ENCODE peak calls at places on chromosomes 16 and 17, in eight cellular contexts. One of them, this sample, is unnamed.

GRCh38 chr17:47225436-47225858 is 16.3 kb downstream of the MYL4 start:
- DNase-seq in skeletal muscle cell: peak; percentile 87
- DNase-seq in ecto neural progenitor cell: no peak
- DNase-seq in activated CD4-positive, alpha-beta memory T cell treated with anti-CD3 and anti-CD28 coated beads, Interleukin-2, amount 10 ng/mL, durations not matched to agents 7 days and 5 days: no peak
- DNase-seq in GM04504: peak; percentile 72
- DNase-seq in NCI-H446: peak; percentile 36
- DNase-seq in neuronal stem cell: no peak
- DNase-seq in CD8-positive, alpha-beta T cell: no peak
- DNase-seq in this sample: no peak

GRCh38 chr16:49597796-49598195 is 224.2 kb downstream of the C16orf78 start:
- DNase-seq in NCI-H446: no peak
- DNase-seq in CD8-positive, alpha-beta T cell: no peak
- DNase-seq in skeletal muscle cell: no peak
- DNase-seq in ecto neural progenitor cell: peak; percentile 42
- DNase-seq in activated CD4-positive, alpha-beta memory T cell treated with anti-CD3 and anti-CD28 coated beads, Interleukin-2, amount 10 ng/mL, durations not matched to agents 7 days and 5 days: no peak
- DNase-seq in GM04504: no peak
- DNase-seq in neuronal stem cell: no peak
- DNase-seq in this sample: no peak

GRCh38 chr16:14528306-14528948 is 101.6 kb downstream of the PARN start:
- DNase-seq in skeletal muscle cell: no peak
- DNase-seq in ecto neural progenitor cell: no peak
- DNase-seq in NCI-H446: no peak
- DNase-seq in neuronal stem cell: no peak
- DNase-seq in activated CD4-positive, alpha-beta memory T cell treated with anti-CD3 and anti-CD28 coated beads, Interleukin-2, amount 10 ng/mL, durations not matched to agents 7 days and 5 days: no peak
- DNase-seq in CD8-positive, alpha-beta T cell: no peak
- DNase-seq in GM04504: no peak
- DNase-seq in this sample: no peak

GRCh38 chr17:17063546-17064122 is 21.4 kb downstream of the MPRIP start:
- DNase-seq in skeletal muscle cell: no peak
- DNase-seq in activated CD4-positive, alpha-beta memory T cell treated with anti-CD3 and anti-CD28 coated beads, Interleukin-2, amount 10 ng/mL, durations not matched to agents 7 days and 5 days: no peak
- DNase-seq in NCI-H446: peak; percentile 43
- DNase-seq in ecto neural progenitor cell: no peak
- DNase-seq in neuronal stem cell: no peak
- DNase-seq in CD8-positive, alpha-beta T cell: no peak
- DNase-seq in GM04504: no peak
- DNase-seq in this sample: no peak

GRCh38 chr16:26561303-26561702 is 505.4 kb upstream of the C16orf82 start:
- DNase-seq in GM04504: no peak
- DNase-seq in ecto neural progenitor cell: no peak
- DNase-seq in CD8-positive, alpha-beta T cell: no peak
- DNase-seq in NCI-H446: no peak
- DNase-seq in skeletal muscle cell: no peak
- DNase-seq in activated CD4-positive, alpha-beta memory T cell treated with anti-CD3 and anti-CD28 coated beads, Interleukin-2, amount 10 ng/mL, durations not matched to agents 7 days and 5 days: no peak
- DNase-seq in neuronal stem cell: no peak
- DNase-seq in this sample: no peak

GRCh38 chr16:10579965-10580918 is at the start of gene EMP2:
- DNase-seq in ecto neural progenitor cell: peak; percentile 87
- DNase-seq in activated CD4-positive, alpha-beta memory T cell treated with anti-CD3 and anti-CD28 coated beads, Interleukin-2, amount 10 ng/mL, durations not matched to agents 7 days and 5 days: no peak
- DNase-seq in neuronal stem cell: peak; percentile 75
- DNase-seq in skeletal muscle cell: no peak
- DNase-seq in CD8-positive, alpha-beta T cell: no peak
- DNase-seq in NCI-H446: no peak
- DNase-seq in GM04504: peak; percentile 29
- DNase-seq in this sample: peak; percentile 49

GRCh38 chr16:85180047-85180878 is 68.0 kb upstream of the CIBAR2 start:
- DNase-seq in neuronal stem cell: no peak
- DNase-seq in CD8-positive, alpha-beta T cell: no peak
- DNase-seq in ecto neural progenitor cell: no peak
- DNase-seq in GM04504: no peak
- DNase-seq in skeletal muscle cell: no peak
- DNase-seq in NCI-H446: no peak
- DNase-seq in activated CD4-positive, alpha-beta memory T cell treated with anti-CD3 and anti-CD28 coated beads, Interleukin-2, amount 10 ng/mL, durations not matched to agents 7 days and 5 days: no peak
- DNase-seq in this sample: no peak

GRCh38 chr17:33169580-33170285 is 123.4 kb downstream of the ASIC2 start:
- DNase-seq in ecto neural progenitor cell: no peak
- DNase-seq in GM04504: peak; percentile 27
- DNase-seq in CD8-positive, alpha-beta T cell: no peak
- DNase-seq in NCI-H446: no peak
- DNase-seq in neuronal stem cell: no peak
- DNase-seq in activated CD4-positive, alpha-beta memory T cell treated with anti-CD3 and anti-CD28 coated beads, Interleukin-2, amount 10 ng/mL, durations not matched to agents 7 days and 5 days: no peak
- DNase-seq in skeletal muscle cell: no peak
- DNase-seq in this sample: no peak

GRCh38 chr17:44829558-44830358 is at the start of gene GJC1:
- DNase-seq in GM04504: no peak
- DNase-seq in ecto neural progenitor cell: peak; percentile 85
- DNase-seq in neuronal stem cell: peak; percentile 56
- DNase-seq in CD8-positive, alpha-beta T cell: no peak
- DNase-seq in NCI-H446: peak; percentile 35
- DNase-seq in skeletal muscle cell: no peak
- DNase-seq in activated CD4-positive, alpha-beta memory T cell treated with anti-CD3 and anti-CD28 coated beads, Interleukin-2, amount 10 ng/mL, durations not matched to agents 7 days and 5 days: no peak
- DNase-seq in this sample: no peak

GRCh38 chr17:19354123-19354522 is 8.4 kb downstream of the B9D1 start:
- DNase-seq in neuronal stem cell: no peak
- DNase-seq in activated CD4-positive, alpha-beta memory T cell treated with anti-CD3 and anti-CD28 coated beads, Interleukin-2, amount 10 ng/mL, durations not matched to agents 7 days and 5 days: no peak
- DNase-seq in ecto neural progenitor cell: no peak
- DNase-seq in GM04504: peak; percentile 88
- DNase-seq in CD8-positive, alpha-beta T cell: no peak
- DNase-seq in NCI-H446: no peak
- DNase-seq in skeletal muscle cell: peak; percentile 60
- DNase-seq in this sample: no peak

GRCh38 chr17:61997649-61998048 is 67.4 kb downstream of the MED13 start:
- DNase-seq in CD8-positive, alpha-beta T cell: no peak
- DNase-seq in neuronal stem cell: no peak
- DNase-seq in ecto neural progenitor cell: no peak
- DNase-seq in GM04504: peak; percentile 4
- DNase-seq in skeletal muscle cell: peak; percentile 6
- DNase-seq in NCI-H446: no peak
- DNase-seq in activated CD4-positive, alpha-beta memory T cell treated with anti-CD3 and anti-CD28 coated beads, Interleukin-2, amount 10 ng/mL, durations not matched to agents 7 days and 5 days: no peak
- DNase-seq in this sample: no peak

GRCh38 chr17:76138234-76138895 is 2.7 kb downstream of the FOXJ1 start:
- DNase-seq in skeletal muscle cell: no peak
- DNase-seq in activated CD4-positive, alpha-beta memory T cell treated with anti-CD3 and anti-CD28 coated beads, Interleukin-2, amount 10 ng/mL, durations not matched to agents 7 days and 5 days: no peak
- DNase-seq in NCI-H446: peak; percentile 26
- DNase-seq in neuronal stem cell: peak; percentile 77
- DNase-seq in GM04504: no peak
- DNase-seq in CD8-positive, alpha-beta T cell: no peak
- DNase-seq in ecto neural progenitor cell: peak; percentile 92
- DNase-seq in this sample: no peak

GRCh38 chr16:19307587-19308241 is 22.2 kb downstream of the CLEC19A start:
- DNase-seq in activated CD4-positive, alpha-beta memory T cell treated with anti-CD3 and anti-CD28 coated beads, Interleukin-2, amount 10 ng/mL, durations not matched to agents 7 days and 5 days: no peak
- DNase-seq in ecto neural progenitor cell: peak; percentile 70
- DNase-seq in GM04504: no peak
- DNase-seq in skeletal muscle cell: no peak
- DNase-seq in NCI-H446: no peak
- DNase-seq in neuronal stem cell: peak; percentile 54
- DNase-seq in CD8-positive, alpha-beta T cell: no peak
- DNase-seq in this sample: no peak

GRCh38 chr16:88810868-88811599 is 694 bp downstream of the APRT start:
- DNase-seq in NCI-H446: peak; percentile 67
- DNase-seq in GM04504: peak; percentile 46
- DNase-seq in skeletal muscle cell: peak; percentile 57
- DNase-seq in activated CD4-positive, alpha-beta memory T cell treated with anti-CD3 and anti-CD28 coated beads, Interleukin-2, amount 10 ng/mL, durations not matched to agents 7 days and 5 days: peak; percentile 72
- DNase-seq in neuronal stem cell: no peak
- DNase-seq in CD8-positive, alpha-beta T cell: peak; percentile 51
- DNase-seq in ecto neural progenitor cell: peak; percentile 66
- DNase-seq in this sample: peak; percentile 43

GRCh38 chr17:9575381-9576072 is at the start of gene STX8:
- DNase-seq in skeletal muscle cell: peak; percentile 76
- DNase-seq in NCI-H446: peak; percentile 76
- DNase-seq in CD8-positive, alpha-beta T cell: peak; percentile 73
- DNase-seq in activated CD4-positive, alpha-beta memory T cell treated with anti-CD3 and anti-CD28 coated beads, Interleukin-2, amount 10 ng/mL, durations not matched to agents 7 days and 5 days: peak; percentile 88
- DNase-seq in neuronal stem cell: peak; percentile 69
- DNase-seq in ecto neural progenitor cell: peak; percentile 97
- DNase-seq in GM04504: peak; percentile 60
- DNase-seq in this sample: peak; percentile 21

GRCh38 chr17:39357978-39358377 is 43.4 kb downstream of the FBXL20 start:
- DNase-seq in activated CD4-positive, alpha-beta memory T cell treated with anti-CD3 and anti-CD28 coated beads, Interleukin-2, amount 10 ng/mL, durations not matched to agents 7 days and 5 days: no peak
- DNase-seq in CD8-positive, alpha-beta T cell: no peak
- DNase-seq in skeletal muscle cell: no peak
- DNase-seq in NCI-H446: no peak
- DNase-seq in neuronal stem cell: no peak
- DNase-seq in GM04504: no peak
- DNase-seq in ecto neural progenitor cell: no peak
- DNase-seq in this sample: no peak

GRCh38 chr16:73025111-73025505 is 22.8 kb downstream of the ZFHX3 start:
- DNase-seq in CD8-positive, alpha-beta T cell: no peak
- DNase-seq in skeletal muscle cell: no peak
- DNase-seq in NCI-H446: no peak
- DNase-seq in neuronal stem cell: no peak
- DNase-seq in GM04504: no peak
- DNase-seq in activated CD4-positive, alpha-beta memory T cell treated with anti-CD3 and anti-CD28 coated beads, Interleukin-2, amount 10 ng/mL, durations not matched to agents 7 days and 5 days: no peak
- DNase-seq in ecto neural progenitor cell: no peak
- DNase-seq in this sample: no peak

GRCh38 chr17:60127068-60128064 is 22.4 kb upstream of the CA4 start:
- DNase-seq in CD8-positive, alpha-beta T cell: no peak
- DNase-seq in neuronal stem cell: no peak
- DNase-seq in NCI-H446: no peak
- DNase-seq in ecto neural progenitor cell: no peak
- DNase-seq in skeletal muscle cell: no peak
- DNase-seq in activated CD4-positive, alpha-beta memory T cell treated with anti-CD3 and anti-CD28 coated beads, Interleukin-2, amount 10 ng/mL, durations not matched to agents 7 days and 5 days: no peak
- DNase-seq in GM04504: no peak
- DNase-seq in this sample: no peak

GRCh38 chr16:11255737-11256656 is at the start of gene SOCS1:
- DNase-seq in GM04504: peak; percentile 66
- DNase-seq in skeletal muscle cell: peak; percentile 45
- DNase-seq in neuronal stem cell: peak; percentile 86
- DNase-seq in NCI-H446: peak; percentile 87
- DNase-seq in CD8-positive, alpha-beta T cell: peak; percentile 85
- DNase-seq in ecto neural progenitor cell: peak; percentile 94
- DNase-seq in activated CD4-positive, alpha-beta memory T cell treated with anti-CD3 and anti-CD28 coated beads, Interleukin-2, amount 10 ng/mL, durations not matched to agents 7 days and 5 days: peak; percentile 92
- DNase-seq in this sample: peak; percentile 54